ENCODE peak calls at places on chromosomes 13 and 19, in four cellular contexts. P, Z, Q and D are unnamed samples.
A peak's percentile ranks its signal among the peaks of the same experiment; 100 is the strongest.

GRCh38 chr13:65836066-65836465 is 1394.1 kb downstream of the PCDH9 start:
- DNase-seq in Z (no peak), P (no peak), Q (no peak), D (no peak)

GRCh38 chr13:45138282-45138681 is 18.0 kb downstream of the GTF2F2 start:
- DNase-seq in Z (no peak), Q (no peak), P (no peak), D (no peak)

GRCh38 chr19:6227156-6227940 is 52.4 kb downstream of the MLLT1 start:
- DNase-seq in Q (no peak), Z (no peak), P (no peak), D (no peak)

GRCh38 chr19:21398851-21399250 is 1.9 kb downstream of the ZNF493 start:
- DNase-seq in Z (no peak), Q (no peak), P (no peak), D (no peak)

GRCh38 chr13:30862707-30863106 is 43.4 kb upstream of the MEDAG start:
- DNase-seq in Q (no peak), Z (no peak), P (no peak), D (no peak)

GRCh38 chr13:102892504-102892903 is 46.7 kb downstream of the ERCC5 start:
- DNase-seq in P (no peak), Q (no peak), Z (no peak), D (no peak)

GRCh38 chr19:20102097-20102496 is 24.3 kb downstream of the ZNF90 start:
- DNase-seq in P (no peak), Q (no peak), Z (no peak), D (no peak)

GRCh38 chr19:4552546-4552819 is 7.0 kb downstream of the SEMA6B start:
- DNase-seq in P (no peak), Z (no peak), Q (no peak), D (no peak)

GRCh38 chr19:33098023-33098652 is 17.2 kb downstream of the GPATCH1 start:
- DNase-seq in Q (no peak), Z (no peak), P (no peak), D (no peak)

GRCh38 chr19:2015611-2015950 is at the start of gene BTBD2:
- DNase-seq in Z (peak; percentile 73), Q (peak; percentile 46), P (peak; percentile 34), D (peak; percentile 66)

GRCh38 chr19:294819-295686 is 3.9 kb upstream of the PLPP2 start:
- DNase-seq in P (no peak), Q (no peak), Z (peak; percentile 36), D (peak; percentile 58)

GRCh38 chr19:8050274-8051096 is 2.1 kb upstream of the CCL25 start:
- DNase-seq in Z (peak; percentile 87), P (peak; percentile 76), Q (peak; percentile 37), D (peak; percentile 86)